ENCODE peak calls at places on chromosomes 7 and 10, in five cellular contexts. A is A549, R is K562, B is H1, Q is HepG2. U is an unnamed sample.

GRCh38 chr10:129971381-129972144 is 7.5 kb upstream of the EBF3 start:
- DNase-seq in A (peak), R (peak), B (peak), Q (peak), U (no peak)

GRCh38 chr10:128922172-128922571 is 544.9 kb upstream of the MGMT start:
- DNase-seq in A (no peak), R (no peak), B (no peak), Q (no peak), U (no peak)

GRCh38 chr10:10792681-10793080 is 225.0 kb upstream of the CELF2 start:
- DNase-seq in A (no peak), R (no peak), B (no peak), Q (no peak), U (no peak)

GRCh38 chr10:97922378-97922758 is 72.7 kb downstream of the GOLGA7B start:
- DNase-seq in A (no peak), R (no peak), B (no peak), Q (no peak), U (no peak)

GRCh38 chr7:80666376-80666775 is 27.9 kb downstream of the CD36 start:
- DNase-seq in A (no peak), R (no peak), B (no peak), Q (no peak), U (no peak)

GRCh38 chr7:77310982-77311381 is 105.2 kb downstream of the GSAP start:
- DNase-seq in A (no peak), R (no peak), B (no peak), Q (no peak), U (no peak)

GRCh38 chr10:103890194-103890658 is 27.8 kb downstream of the STN1 start:
- DNase-seq in A (peak), R (no peak), B (no peak), Q (peak), U (no peak)

GRCh38 chr7:135316648-135317313 is 83.1 kb downstream of the STRA8 start:
- DNase-seq in A (no peak), R (no peak), B (no peak), Q (no peak), U (no peak)

GRCh38 chr7:140023728-140024127 is 39.0 kb downstream of the PARP12 start:
- DNase-seq in A (no peak), R (no peak), B (no peak), Q (no peak), U (no peak)

GRCh38 chr7:30799206-30799975 is 28.2 kb downstream of the MINDY4 start:
- DNase-seq in A (no peak), R (no peak), B (peak), Q (no peak), U (peak)

GRCh38 chr7:142807855-142808460 is 37.2 kb downstream of the PRSS2 start:
- DNase-seq in A (no peak), R (peak), B (no peak), Q (no peak), U (peak)

GRCh38 chr7:157689269-157690057 is 352.7 kb downstream of the DNAJB6 start:
- DNase-seq in A (no peak), R (no peak), B (peak), Q (no peak), U (no peak)

GRCh38 chr10:51832652-51833383 is 133.4 kb upstream of the CSTF2T start:
- DNase-seq in A (no peak), R (no peak), B (no peak), Q (peak), U (peak)

GRCh38 chr10:112022196-112022595 is 161.4 kb downstream of the GPAM start:
- DNase-seq in A (no peak), R (no peak), B (no peak), Q (no peak), U (no peak)

GRCh38 chr7:142808802-142809583 is 38.2 kb downstream of the PRSS2 start:
- DNase-seq in A (no peak), R (peak), B (no peak), Q (no peak), U (peak)

GRCh38 chr7:110591341-110591740 is 499.6 kb upstream of the LRRN3 start:
- DNase-seq in A (no peak), R (no peak), B (no peak), Q (no peak), U (no peak)

GRCh38 chr7:133528796-133529195 is 275.9 kb downstream of the EXOC4 start:
- DNase-seq in A (no peak), R (no peak), B (no peak), Q (no peak), U (no peak)

GRCh38 chr7:84271550-84271949 is 77.0 kb upstream of the SEMA3A start:
- DNase-seq in A (no peak), R (no peak), B (no peak), Q (no peak), U (no peak)

GRCh38 chr7:64407148-64407547 is 93.4 kb downstream of the ZNF736 start:
- DNase-seq in A (no peak), R (no peak), B (no peak), Q (no peak), U (no peak)

GRCh38 chr10:52883996-52884871 is 111.7 kb upstream of the MBL2 start:
- DNase-seq in A (peak), R (peak), B (peak), Q (peak), U (peak)

GRCh38 chr7:127949670-127950069 is 81.6 kb downstream of the LRRC4 start:
- DNase-seq in A (no peak), R (no peak), B (no peak), Q (no peak), U (no peak)

GRCh38 chr7:127950233-127950935 is 80.9 kb downstream of the LRRC4 start:
- DNase-seq in A (no peak), R (no peak), B (no peak), Q (no peak), U (no peak)

GRCh38 chr7:127948936-127949335 is 82.3 kb downstream of the LRRC4 start:
- DNase-seq in A (no peak), R (no peak), B (no peak), Q (no peak), U (no peak)

GRCh38 chr7:127946847-127947246 is 84.4 kb downstream of the LRRC4 start:
- DNase-seq in A (no peak), R (no peak), B (no peak), Q (no peak), U (no peak)

DNA sequence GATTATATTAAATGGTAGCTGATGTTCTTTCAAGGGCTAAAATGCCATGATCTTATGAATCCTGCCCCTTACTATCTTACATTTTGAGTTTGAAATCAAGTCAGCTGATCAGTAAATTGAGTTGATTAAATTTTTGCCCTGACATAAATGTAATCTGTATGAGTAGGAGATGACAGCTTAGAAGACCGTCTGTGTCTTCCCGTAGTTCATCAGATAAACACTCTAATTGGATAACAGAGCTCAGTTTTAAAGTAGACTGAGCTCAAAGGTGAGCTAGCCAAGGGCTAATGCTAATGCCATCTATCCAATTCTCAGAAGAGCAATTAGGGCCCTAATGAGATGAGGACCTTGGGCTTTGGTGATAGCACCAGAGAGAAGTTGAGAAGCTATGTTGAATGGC is 82.9 kb downstream of the LRRC4 start:
- DNase-seq in A (no peak), R (no peak), B (no peak), Q (no peak), U (no peak)
- TF ChIP-seq CHD2 in A (no peak), R (no peak), B (no peak), Q (no peak), U (no peak)

DNA sequence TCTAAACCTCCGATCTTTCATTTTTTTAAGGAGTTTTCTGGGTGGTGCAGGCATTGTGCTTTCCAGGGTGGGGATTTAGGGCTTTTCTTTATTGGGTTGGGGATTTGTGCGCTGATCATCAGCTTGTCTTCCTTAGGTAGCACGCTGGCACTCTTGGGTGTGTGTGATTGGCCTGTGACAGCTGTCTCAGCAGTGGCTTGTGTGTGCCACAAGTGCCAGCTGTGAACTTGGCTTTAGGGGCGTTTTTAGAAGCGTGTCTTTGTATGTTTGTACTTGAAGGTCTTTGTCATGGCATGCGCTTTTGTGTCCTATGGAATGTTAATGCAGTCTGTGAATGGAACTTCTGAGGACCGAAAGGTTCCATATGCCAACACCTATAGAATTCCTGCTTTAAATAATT is 788 bp downstream of the AKAP9 start:
- DNase-seq in A (no peak), R (no peak), B (no peak), Q (peak), U (no peak)
- TF ChIP-seq KDM1A in A (no peak), R (no peak), B (no peak), Q (no peak), U (no peak)

DNA sequence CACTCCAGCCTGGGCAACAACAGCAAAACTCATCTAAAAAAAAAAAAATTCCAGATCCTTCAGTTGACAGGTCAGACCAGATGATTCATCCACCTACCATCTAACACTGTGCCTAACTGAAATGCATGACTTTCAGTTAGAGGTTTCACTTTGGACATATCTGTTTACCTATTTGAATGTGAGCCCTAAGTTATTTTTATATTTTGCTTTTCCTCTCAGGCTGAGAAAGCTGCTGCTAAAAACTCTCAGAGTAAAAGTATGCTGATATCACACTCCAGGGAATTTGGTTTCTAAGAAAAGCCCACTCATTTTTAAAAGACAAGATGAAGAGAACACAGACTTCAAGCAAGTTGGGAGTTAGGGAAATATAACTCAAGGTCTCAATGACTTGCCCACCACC is 126.0 kb downstream of the SGMS1 start:
- DNase-seq in A (no peak), R (no peak), B (no peak), Q (peak), U (peak)
- TF ChIP-seq RFX5 in A (no peak), R (no peak), B (no peak), Q (no peak), U (no peak)

GRCh38 chr7:75638607-75639070 is 100.1 kb downstream of the HIP1 start:
- DNase-seq in A (no peak), R (peak), B (peak), Q (no peak), U (no peak)
- TF ChIP-seq CHD2 in A (no peak), R (no peak), B (no peak), Q (no peak), U (no peak)

DNA sequence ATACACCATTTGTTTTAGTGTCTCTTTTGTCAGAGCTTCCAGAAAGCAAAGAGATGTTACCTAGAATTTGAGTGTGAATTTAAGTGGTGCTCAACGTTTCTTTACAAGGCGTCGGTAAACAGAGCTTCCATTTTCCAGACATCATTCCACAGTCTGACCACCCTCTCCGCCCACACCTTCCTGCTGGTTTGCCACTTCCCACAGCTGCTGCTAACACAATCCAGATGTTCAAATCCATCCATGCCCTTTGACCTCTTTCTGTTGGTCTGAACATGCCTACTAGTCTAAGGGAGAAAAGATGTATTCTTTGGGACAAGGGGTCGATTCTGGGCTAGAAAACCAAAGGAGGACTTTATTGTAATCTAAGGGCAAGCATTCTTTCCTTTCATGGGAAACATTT is 86.1 kb downstream of the FAM107B start:
- DNase-seq in A (no peak), R (no peak), B (no peak), Q (no peak), U (no peak)
- TF ChIP-seq KDM1A in A (no peak), R (no peak), B (no peak), Q (no peak), U (no peak)

DNA sequence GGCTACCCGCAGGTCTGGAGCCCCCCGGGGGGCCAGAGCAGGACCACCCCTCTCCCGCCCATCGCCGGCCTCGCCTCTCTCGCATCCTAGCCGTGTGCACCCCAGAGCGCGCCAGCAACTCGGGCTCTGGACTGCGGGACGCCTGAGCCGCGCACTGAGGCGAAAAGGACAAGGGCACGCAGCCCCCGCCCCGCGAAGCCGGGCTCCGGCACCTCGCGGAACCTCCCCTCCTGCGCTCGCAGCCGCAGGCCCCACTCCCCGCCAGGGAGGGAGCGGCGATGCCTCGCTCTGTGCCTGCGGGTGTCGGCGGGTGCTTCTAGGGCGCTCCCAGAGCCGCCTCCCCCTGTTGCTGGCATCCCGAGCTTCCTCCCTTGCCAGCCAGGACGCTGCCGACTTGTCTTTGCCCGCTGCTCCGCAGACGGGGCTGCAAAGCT is at the start of gene ITGB8:
- DNase-seq in A (peak), R (peak), B (peak), Q (no peak), U (no peak)
- TF ChIP-seq RFX5 in A (no peak), R (no peak), B (no peak), Q (no peak), U (no peak)

DNA sequence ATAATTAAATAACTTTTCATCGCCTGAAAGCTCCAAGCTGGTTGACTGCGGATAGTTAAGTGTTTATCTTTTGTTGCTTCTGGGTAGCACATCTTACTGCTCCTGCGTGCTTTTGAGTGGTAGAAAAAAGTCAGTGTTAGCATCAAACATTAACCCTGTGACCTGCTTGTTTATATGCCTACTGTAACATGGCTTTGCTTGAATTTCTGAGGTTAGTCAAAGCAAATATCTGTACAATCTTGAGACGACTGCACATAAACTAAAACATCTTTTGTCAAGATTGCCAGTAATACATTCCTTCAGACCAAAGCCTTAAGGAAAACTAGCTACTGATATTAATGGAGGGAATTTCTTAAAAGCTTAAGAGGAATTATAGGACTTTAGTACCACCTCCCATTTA is 163.6 kb downstream of the BAMBI start:
- DNase-seq in A (no peak), R (no peak), B (no peak), Q (no peak), U (no peak)
- TF ChIP-seq CHD2 in A (no peak), R (no peak), B (no peak), Q (no peak), U (no peak)

GRCh38 chr7:66088861-66089838 is 13.5 kb downstream of the ASL start:
- DNase-seq in A (no peak), R (no peak), B (no peak), Q (no peak), U (no peak)

GRCh38 chr7:66095010-66095409 is 19.4 kb downstream of the ASL start:
- DNase-seq in A (no peak), R (no peak), B (no peak), Q (no peak), U (no peak)

GRCh38 chr7:66092654-66093053 is 17.0 kb downstream of the ASL start:
- DNase-seq in A (no peak), R (no peak), B (no peak), Q (no peak), U (no peak)
- TF ChIP-seq KDM1A in A (no peak), R (no peak), B (no peak), Q (no peak), U (no peak)

U was measured in GM12878.